ENCODE peak calls at places on chromosomes 11 and 22, in seven cellular contexts. One of them, this sample, is unnamed.

GRCh38 chr22:43885319-43885671 is 6.5 kb downstream of the PNPLA5 start:
- DNase-seq in anterior cingulate cortex: no peak
- DNase-seq in stimulated activated CD4-positive, alpha-beta T cell treated with anti-CD3 and anti-CD28 coated beads, Interleukin-12 subunit alpha, Interleukin-12 subunit beta, amount 100 ng/mL, for 4 hours: no peak
- DNase-seq in fibroblast of lung: no peak
- DNase-seq in MCF 10A: no peak
- DNase-seq in effector CD4-positive, alpha-beta T cell: no peak
- DNase-seq in WTC11: no peak
- DNase-seq in this sample: no peak

GRCh38 chr11:121714356-121714755 is 261.6 kb upstream of the SORL1-AS1 start:
- DNase-seq in anterior cingulate cortex: no peak
- DNase-seq in effector CD4-positive, alpha-beta T cell: no peak
- DNase-seq in MCF 10A: no peak
- DNase-seq in WTC11: no peak
- DNase-seq in stimulated activated CD4-positive, alpha-beta T cell treated with anti-CD3 and anti-CD28 coated beads, Interleukin-12 subunit alpha, Interleukin-12 subunit beta, amount 100 ng/mL, for 4 hours: no peak
- DNase-seq in fibroblast of lung: no peak
- DNase-seq in this sample: no peak

GRCh38 chr11:46249103-46249942 is 28.1 kb upstream of the CREB3L1 start:
- DNase-seq in WTC11: no peak
- DNase-seq in fibroblast of lung: peak
- DNase-seq in MCF 10A: no peak
- DNase-seq in anterior cingulate cortex: no peak
- DNase-seq in effector CD4-positive, alpha-beta T cell: no peak
- DNase-seq in stimulated activated CD4-positive, alpha-beta T cell treated with anti-CD3 and anti-CD28 coated beads, Interleukin-12 subunit alpha, Interleukin-12 subunit beta, amount 100 ng/mL, for 4 hours: no peak
- DNase-seq in this sample: peak

GRCh38 chr22:39030705-39031104 is 9.8 kb downstream of the APOBEC3D start:
- DNase-seq in MCF 10A: no peak
- DNase-seq in effector CD4-positive, alpha-beta T cell: no peak
- DNase-seq in fibroblast of lung: no peak
- DNase-seq in stimulated activated CD4-positive, alpha-beta T cell treated with anti-CD3 and anti-CD28 coated beads, Interleukin-12 subunit alpha, Interleukin-12 subunit beta, amount 100 ng/mL, for 4 hours: no peak
- DNase-seq in WTC11: no peak
- DNase-seq in anterior cingulate cortex: no peak
- DNase-seq in this sample: no peak

GRCh38 chr22:42322562-42322926 is 52.1 kb upstream of the TCF20 start:
- DNase-seq in WTC11: no peak
- DNase-seq in stimulated activated CD4-positive, alpha-beta T cell treated with anti-CD3 and anti-CD28 coated beads, Interleukin-12 subunit alpha, Interleukin-12 subunit beta, amount 100 ng/mL, for 4 hours: no peak
- DNase-seq in fibroblast of lung: no peak
- DNase-seq in effector CD4-positive, alpha-beta T cell: no peak
- DNase-seq in anterior cingulate cortex: no peak
- DNase-seq in MCF 10A: no peak
- DNase-seq in this sample: no peak

GRCh38 chr11:34655335-34656008 is 34.6 kb downstream of the EHF start:
- DNase-seq in WTC11: no peak
- DNase-seq in stimulated activated CD4-positive, alpha-beta T cell treated with anti-CD3 and anti-CD28 coated beads, Interleukin-12 subunit alpha, Interleukin-12 subunit beta, amount 100 ng/mL, for 4 hours: no peak
- DNase-seq in effector CD4-positive, alpha-beta T cell: no peak
- DNase-seq in fibroblast of lung: peak
- DNase-seq in anterior cingulate cortex: no peak
- DNase-seq in MCF 10A: peak
- DNase-seq in this sample: peak

GRCh38 chr22:36010913-36011312 is 17.7 kb downstream of the RBFOX2 start:
- DNase-seq in anterior cingulate cortex: no peak
- DNase-seq in effector CD4-positive, alpha-beta T cell: no peak
- DNase-seq in MCF 10A: peak
- DNase-seq in stimulated activated CD4-positive, alpha-beta T cell treated with anti-CD3 and anti-CD28 coated beads, Interleukin-12 subunit alpha, Interleukin-12 subunit beta, amount 100 ng/mL, for 4 hours: no peak
- DNase-seq in WTC11: no peak
- DNase-seq in fibroblast of lung: peak
- DNase-seq in this sample: peak

GRCh38 chr11:125274309-125274708 is 109.8 kb downstream of the PKNOX2 start:
- DNase-seq in effector CD4-positive, alpha-beta T cell: no peak
- DNase-seq in fibroblast of lung: no peak
- DNase-seq in WTC11: no peak
- DNase-seq in anterior cingulate cortex: no peak
- DNase-seq in MCF 10A: no peak
- DNase-seq in stimulated activated CD4-positive, alpha-beta T cell treated with anti-CD3 and anti-CD28 coated beads, Interleukin-12 subunit alpha, Interleukin-12 subunit beta, amount 100 ng/mL, for 4 hours: no peak
- DNase-seq in this sample: no peak

GRCh38 chr11:33835143-33835878 is 56.6 kb downstream of the LMO2 start:
- DNase-seq in WTC11: no peak
- DNase-seq in stimulated activated CD4-positive, alpha-beta T cell treated with anti-CD3 and anti-CD28 coated beads, Interleukin-12 subunit alpha, Interleukin-12 subunit beta, amount 100 ng/mL, for 4 hours: no peak
- DNase-seq in effector CD4-positive, alpha-beta T cell: no peak
- DNase-seq in anterior cingulate cortex: no peak
- DNase-seq in fibroblast of lung: peak
- DNase-seq in MCF 10A: peak
- DNase-seq in this sample: peak

GRCh38 chr11:92453055-92453454 is 228.4 kb downstream of the FAT3 start:
- DNase-seq in fibroblast of lung: peak
- DNase-seq in WTC11: no peak
- DNase-seq in anterior cingulate cortex: no peak
- DNase-seq in MCF 10A: peak
- DNase-seq in effector CD4-positive, alpha-beta T cell: no peak
- DNase-seq in stimulated activated CD4-positive, alpha-beta T cell treated with anti-CD3 and anti-CD28 coated beads, Interleukin-12 subunit alpha, Interleukin-12 subunit beta, amount 100 ng/mL, for 4 hours: no peak
- DNase-seq in this sample: peak

GRCh38 chr11:117395476-117395875 is 67.8 kb downstream of the CEP164 start:
- DNase-seq in WTC11: no peak
- DNase-seq in anterior cingulate cortex: no peak
- DNase-seq in MCF 10A: no peak
- DNase-seq in stimulated activated CD4-positive, alpha-beta T cell treated with anti-CD3 and anti-CD28 coated beads, Interleukin-12 subunit alpha, Interleukin-12 subunit beta, amount 100 ng/mL, for 4 hours: no peak
- DNase-seq in effector CD4-positive, alpha-beta T cell: no peak
- DNase-seq in fibroblast of lung: no peak
- DNase-seq in this sample: no peak

GRCh38 chr22:44351685-44352377 is 39.1 kb upstream of the SHISAL1 start:
- DNase-seq in effector CD4-positive, alpha-beta T cell: no peak
- DNase-seq in WTC11: no peak
- DNase-seq in stimulated activated CD4-positive, alpha-beta T cell treated with anti-CD3 and anti-CD28 coated beads, Interleukin-12 subunit alpha, Interleukin-12 subunit beta, amount 100 ng/mL, for 4 hours: no peak
- DNase-seq in anterior cingulate cortex: no peak
- DNase-seq in fibroblast of lung: peak
- DNase-seq in MCF 10A: peak
- DNase-seq in this sample: peak

GRCh38 chr11:101334581-101334980 is 205.0 kb upstream of the PGR start:
- DNase-seq in anterior cingulate cortex: no peak
- DNase-seq in stimulated activated CD4-positive, alpha-beta T cell treated with anti-CD3 and anti-CD28 coated beads, Interleukin-12 subunit alpha, Interleukin-12 subunit beta, amount 100 ng/mL, for 4 hours: no peak
- DNase-seq in MCF 10A: no peak
- DNase-seq in WTC11: no peak
- DNase-seq in effector CD4-positive, alpha-beta T cell: no peak
- DNase-seq in fibroblast of lung: no peak
- DNase-seq in this sample: no peak

GRCh38 chr11:7098235-7098832 is 9.5 kb downstream of the RBMXL2 start:
- DNase-seq in WTC11: no peak
- DNase-seq in fibroblast of lung: peak
- DNase-seq in stimulated activated CD4-positive, alpha-beta T cell treated with anti-CD3 and anti-CD28 coated beads, Interleukin-12 subunit alpha, Interleukin-12 subunit beta, amount 100 ng/mL, for 4 hours: no peak
- DNase-seq in anterior cingulate cortex: no peak
- DNase-seq in effector CD4-positive, alpha-beta T cell: no peak
- DNase-seq in MCF 10A: peak
- DNase-seq in this sample: peak

GRCh38 chr11:110434952-110435779 is 5.4 kb downstream of the FDX1 start:
- DNase-seq in fibroblast of lung: peak
- DNase-seq in WTC11: peak
- DNase-seq in anterior cingulate cortex: no peak
- DNase-seq in MCF 10A: peak
- DNase-seq in effector CD4-positive, alpha-beta T cell: no peak
- DNase-seq in stimulated activated CD4-positive, alpha-beta T cell treated with anti-CD3 and anti-CD28 coated beads, Interleukin-12 subunit alpha, Interleukin-12 subunit beta, amount 100 ng/mL, for 4 hours: no peak
- DNase-seq in this sample: no peak

GRCh38 chr11:110855246-110855645 is 143.0 kb upstream of the ARHGAP20 start:
- DNase-seq in MCF 10A: no peak
- DNase-seq in fibroblast of lung: peak
- DNase-seq in anterior cingulate cortex: no peak
- DNase-seq in effector CD4-positive, alpha-beta T cell: no peak
- DNase-seq in stimulated activated CD4-positive, alpha-beta T cell treated with anti-CD3 and anti-CD28 coated beads, Interleukin-12 subunit alpha, Interleukin-12 subunit beta, amount 100 ng/mL, for 4 hours: no peak
- DNase-seq in WTC11: no peak
- DNase-seq in this sample: peak

GRCh38 chr22:19905619-19906276 is 35.8 kb upstream of the COMT start:
- DNase-seq in anterior cingulate cortex: no peak
- DNase-seq in WTC11: no peak
- DNase-seq in MCF 10A: no peak
- DNase-seq in effector CD4-positive, alpha-beta T cell: no peak
- DNase-seq in fibroblast of lung: no peak
- DNase-seq in stimulated activated CD4-positive, alpha-beta T cell treated with anti-CD3 and anti-CD28 coated beads, Interleukin-12 subunit alpha, Interleukin-12 subunit beta, amount 100 ng/mL, for 4 hours: no peak
- DNase-seq in this sample: no peak

GRCh38 chr11:64638017-64638664 is 47.1 kb downstream of the SLC22A12 start:
- DNase-seq in stimulated activated CD4-positive, alpha-beta T cell treated with anti-CD3 and anti-CD28 coated beads, Interleukin-12 subunit alpha, Interleukin-12 subunit beta, amount 100 ng/mL, for 4 hours: no peak
- DNase-seq in MCF 10A: no peak
- DNase-seq in fibroblast of lung: no peak
- DNase-seq in effector CD4-positive, alpha-beta T cell: no peak
- DNase-seq in anterior cingulate cortex: no peak
- DNase-seq in WTC11: peak
- DNase-seq in this sample: no peak

GRCh38 chr11:18027475-18027874 is 14.6 kb upstream of the SERGEF start:
- DNase-seq in WTC11: no peak
- DNase-seq in MCF 10A: no peak
- DNase-seq in effector CD4-positive, alpha-beta T cell: no peak
- DNase-seq in stimulated activated CD4-positive, alpha-beta T cell treated with anti-CD3 and anti-CD28 coated beads, Interleukin-12 subunit alpha, Interleukin-12 subunit beta, amount 100 ng/mL, for 4 hours: no peak
- DNase-seq in fibroblast of lung: no peak
- DNase-seq in anterior cingulate cortex: no peak
- DNase-seq in this sample: no peak

GRCh38 chr22:36546932-36547331 is 18.0 kb upstream of the EIF3D start:
- DNase-seq in stimulated activated CD4-positive, alpha-beta T cell treated with anti-CD3 and anti-CD28 coated beads, Interleukin-12 subunit alpha, Interleukin-12 subunit beta, amount 100 ng/mL, for 4 hours: no peak
- DNase-seq in anterior cingulate cortex: no peak
- DNase-seq in effector CD4-positive, alpha-beta T cell: no peak
- DNase-seq in WTC11: no peak
- DNase-seq in MCF 10A: peak
- DNase-seq in fibroblast of lung: peak
- DNase-seq in this sample: peak

GRCh38 chr11:96154802-96155520 is 188.0 kb downstream of the MAML2 start:
- DNase-seq in MCF 10A: peak
- DNase-seq in WTC11: no peak
- DNase-seq in stimulated activated CD4-positive, alpha-beta T cell treated with anti-CD3 and anti-CD28 coated beads, Interleukin-12 subunit alpha, Interleukin-12 subunit beta, amount 100 ng/mL, for 4 hours: no peak
- DNase-seq in effector CD4-positive, alpha-beta T cell: no peak
- DNase-seq in fibroblast of lung: peak
- DNase-seq in anterior cingulate cortex: no peak
- DNase-seq in this sample: peak

GRCh38 chr11:47766363-47767227 is 546 bp downstream of the FNBP4 start:
- DNase-seq in MCF 10A: peak
- DNase-seq in WTC11: peak
- DNase-seq in anterior cingulate cortex: no peak
- DNase-seq in fibroblast of lung: peak
- DNase-seq in stimulated activated CD4-positive, alpha-beta T cell treated with anti-CD3 and anti-CD28 coated beads, Interleukin-12 subunit alpha, Interleukin-12 subunit beta, amount 100 ng/mL, for 4 hours: peak
- DNase-seq in effector CD4-positive, alpha-beta T cell: peak
- DNase-seq in this sample: peak

GRCh38 chr11:721347-721912 is 15.4 kb downstream of the EPS8L2 start:
- DNase-seq in anterior cingulate cortex: no peak
- DNase-seq in stimulated activated CD4-positive, alpha-beta T cell treated with anti-CD3 and anti-CD28 coated beads, Interleukin-12 subunit alpha, Interleukin-12 subunit beta, amount 100 ng/mL, for 4 hours: no peak
- DNase-seq in MCF 10A: no peak
- DNase-seq in fibroblast of lung: no peak
- DNase-seq in effector CD4-positive, alpha-beta T cell: no peak
- DNase-seq in WTC11: no peak
- DNase-seq in this sample: no peak

GRCh38 chr11:3022300-3022967 is 30.3 kb upstream of the NAP1L4 start:
- DNase-seq in MCF 10A: peak
- DNase-seq in anterior cingulate cortex: no peak
- DNase-seq in fibroblast of lung: peak
- DNase-seq in WTC11: no peak
- DNase-seq in stimulated activated CD4-positive, alpha-beta T cell treated with anti-CD3 and anti-CD28 coated beads, Interleukin-12 subunit alpha, Interleukin-12 subunit beta, amount 100 ng/mL, for 4 hours: no peak
- DNase-seq in effector CD4-positive, alpha-beta T cell: no peak
- DNase-seq in this sample: peak

GRCh38 chr22:32951081-32951806 is 106.9 kb downstream of the SYN3 start:
- DNase-seq in fibroblast of lung: no peak
- DNase-seq in effector CD4-positive, alpha-beta T cell: no peak
- DNase-seq in WTC11: peak
- DNase-seq in MCF 10A: no peak
- DNase-seq in stimulated activated CD4-positive, alpha-beta T cell treated with anti-CD3 and anti-CD28 coated beads, Interleukin-12 subunit alpha, Interleukin-12 subunit beta, amount 100 ng/mL, for 4 hours: no peak
- DNase-seq in anterior cingulate cortex: no peak
- DNase-seq in this sample: no peak

GRCh38 chr11:44964526-44965209 is 14.0 kb upstream of the TP53I11 start:
- DNase-seq in WTC11: no peak
- DNase-seq in MCF 10A: peak
- DNase-seq in anterior cingulate cortex: no peak
- DNase-seq in fibroblast of lung: no peak
- DNase-seq in effector CD4-positive, alpha-beta T cell: no peak
- DNase-seq in stimulated activated CD4-positive, alpha-beta T cell treated with anti-CD3 and anti-CD28 coated beads, Interleukin-12 subunit alpha, Interleukin-12 subunit beta, amount 100 ng/mL, for 4 hours: no peak
- DNase-seq in this sample: no peak

GRCh38 chr11:83628622-83629347 is 342.6 kb upstream of the CCDC90B start:
- DNase-seq in WTC11: no peak
- DNase-seq in fibroblast of lung: no peak
- DNase-seq in effector CD4-positive, alpha-beta T cell: no peak
- DNase-seq in stimulated activated CD4-positive, alpha-beta T cell treated with anti-CD3 and anti-CD28 coated beads, Interleukin-12 subunit alpha, Interleukin-12 subunit beta, amount 100 ng/mL, for 4 hours: no peak
- DNase-seq in MCF 10A: no peak
- DNase-seq in anterior cingulate cortex: no peak
- DNase-seq in this sample: no peak

GRCh38 chr22:39204216-39204615 is 40.6 kb downstream of the PDGFB start:
- DNase-seq in MCF 10A: no peak
- DNase-seq in fibroblast of lung: no peak
- DNase-seq in stimulated activated CD4-positive, alpha-beta T cell treated with anti-CD3 and anti-CD28 coated beads, Interleukin-12 subunit alpha, Interleukin-12 subunit beta, amount 100 ng/mL, for 4 hours: no peak
- DNase-seq in WTC11: no peak
- DNase-seq in anterior cingulate cortex: no peak
- DNase-seq in effector CD4-positive, alpha-beta T cell: no peak
- DNase-seq in this sample: no peak

GRCh38 chr11:118572075-118572913 is at the start of gene ARCN1:
- DNase-seq in MCF 10A: peak
- DNase-seq in fibroblast of lung: peak
- DNase-seq in effector CD4-positive, alpha-beta T cell: peak
- DNase-seq in anterior cingulate cortex: peak
- DNase-seq in stimulated activated CD4-positive, alpha-beta T cell treated with anti-CD3 and anti-CD28 coated beads, Interleukin-12 subunit alpha, Interleukin-12 subunit beta, amount 100 ng/mL, for 4 hours: peak
- DNase-seq in WTC11: peak
- DNase-seq in this sample: peak

GRCh38 chr11:44506375-44507016 is 59.0 kb upstream of the CD82 start:
- DNase-seq in MCF 10A: peak
- DNase-seq in anterior cingulate cortex: no peak
- DNase-seq in fibroblast of lung: no peak
- DNase-seq in stimulated activated CD4-positive, alpha-beta T cell treated with anti-CD3 and anti-CD28 coated beads, Interleukin-12 subunit alpha, Interleukin-12 subunit beta, amount 100 ng/mL, for 4 hours: no peak
- DNase-seq in effector CD4-positive, alpha-beta T cell: no peak
- DNase-seq in WTC11: no peak
- DNase-seq in this sample: no peak